ENCODE peak calls at places on chromosomes 16 and 17, in ten cellular contexts. W, G, X, H, J, V, P, N, U and F are unnamed samples. For H3K36me3, the result is how much of the 10 kb centered on the place peaks cover.

GRCh38 chr17:77504652-77505459 is 364.1 kb downstream of the SEC14L1 start:
- DNase-seq in W (no peak), G (no peak), X (no peak), H (no peak), J (peak), V (no peak), P (no peak), N (no peak), U (no peak), F (peak)

GRCh38 chr16:55368205-55368604 is 44.2 kb downstream of the IRX6 start:
- DNase-seq in W (no peak), G (no peak), X (no peak), H (no peak), J (no peak), V (no peak), P (no peak), N (no peak), U (no peak), F (no peak)

GRCh38 chr17:17935321-17936271 is 36.6 kb downstream of the TOM1L2 start:
- DNase-seq in W (no peak), G (no peak), X (no peak), H (no peak), J (no peak), V (no peak), P (no peak), N (no peak), U (no peak), F (peak)

GRCh38 chr17:48207776-48208175 is 100.2 kb downstream of the SNX11 start:
- DNase-seq in W (no peak), G (no peak), X (no peak), H (no peak), J (no peak), V (no peak), P (no peak), N (no peak), U (no peak), F (no peak)

GRCh38 chr17:82536220-82537201 is 17.0 kb downstream of the FOXK2 start:
- DNase-seq in W (peak), G (no peak), X (peak), H (no peak), J (peak), V (no peak), P (no peak), N (peak), U (peak), F (no peak)

GRCh38 chr16:29688172-29688571 is 9.2 kb downstream of the QPRT start:
- DNase-seq in W (no peak), G (no peak), X (no peak), H (no peak), J (no peak), V (no peak), P (no peak), N (no peak), U (no peak), F (no peak)

GRCh38 chr17:14052886-14053615 is 16.3 kb upstream of the COX10 start:
- DNase-seq in W (no peak), G (no peak), X (no peak), H (no peak), J (no peak), V (no peak), P (no peak), N (no peak), U (no peak), F (no peak)

GRCh38 chr16:84158455-84158854 is 13.3 kb downstream of the DNAAF1 start:
- DNase-seq in W (no peak), G (no peak), X (no peak), H (no peak), J (no peak), V (no peak), P (no peak), N (no peak), U (no peak), F (no peak)

GRCh38 chr17:17890773-17891759 is 54.3 kb upstream of the SREBF1 start:
- DNase-seq in W (peak), G (no peak), X (peak), H (no peak), J (peak), V (peak), P (no peak), N (peak), U (peak), F (peak)

GRCh38 chr16:8376430-8376829 is 213.9 kb downstream of the TMEM114 start:
- DNase-seq in W (no peak), G (no peak), X (no peak), H (no peak), J (no peak), V (no peak), P (no peak), N (no peak), U (no peak), F (no peak)

GRCh38 chr17:73492802-73493139 is 151.5 kb downstream of the SDK2 start:
- DNase-seq in W (no peak), G (no peak), X (no peak), H (no peak), J (no peak), V (no peak), P (no peak), N (no peak), U (no peak), F (no peak)

GRCh38 chr16:72424776-72425175 is 252.8 kb upstream of the PMFBP1 start:
- DNase-seq in W (no peak), G (no peak), X (no peak), H (no peak), J (no peak), V (no peak), P (no peak), N (no peak), U (no peak), F (no peak)

GRCh38 chr16:25823891-25824290 is 132.1 kb downstream of the HS3ST4 start:
- DNase-seq in W (no peak), G (no peak), X (no peak), H (no peak), J (no peak), V (no peak), P (no peak), N (no peak), U (no peak), F (no peak)

GRCh38 chr17:78853926-78854394 is 13.3 kb upstream of the USP36 start:
- DNase-seq in W (no peak), G (no peak), X (no peak), H (no peak), J (no peak), V (no peak), P (no peak), N (no peak), U (no peak), F (peak)

GRCh38 chr17:48060249-48060648 is 12.1 kb downstream of the NFE2L1 start:
- DNase-seq in W (no peak), G (no peak), X (no peak), H (no peak), J (no peak), V (no peak), P (no peak), N (no peak), U (no peak), F (no peak)

GRCh38 chr17:57332501-57332900 is 76.2 kb downstream of the MSI2 start:
- DNase-seq in W (no peak), G (no peak), X (no peak), H (no peak), J (no peak), V (no peak), P (no peak), N (no peak), U (no peak), F (no peak)

GRCh38 chr16:49674255-49674980 is 181.5 kb downstream of the ZNF423 start:
- DNase-seq in W (no peak), G (no peak), X (no peak), H (no peak), J (no peak), V (no peak), P (no peak), N (no peak), U (no peak), F (no peak)

GRCh38 chr17:77753691-77754265 is 204.7 kb upstream of the TNRC6C start:
- DNase-seq in W (no peak), G (no peak), X (no peak), H (no peak), J (no peak), V (no peak), P (no peak), N (no peak), U (no peak), F (no peak)

GRCh38 chr17:45363498-45363897 is 46.7 kb upstream of the MAP3K14 start:
- DNase-seq in W (no peak), G (no peak), X (no peak), H (no peak), J (no peak), V (no peak), P (no peak), N (no peak), U (no peak), F (no peak)

GRCh38 chr17:48611213-48611612 is 396 bp upstream of the HOXB7 start:
- DNase-seq in W (no peak), G (no peak), X (no peak), H (no peak), J (no peak), V (peak), P (no peak), N (no peak), U (no peak), F (no peak)

GRCh38 chr17:65698381-65699061 is 137.1 kb upstream of the AXIN2 start:
- DNase-seq in W (no peak), G (no peak), X (no peak), H (no peak), J (no peak), V (no peak), P (no peak), N (no peak), U (no peak), F (no peak)

GRCh38 chr17:36629252-36629847 is 28.0 kb downstream of the MRM1 start:
- DNase-seq in W (peak), G (peak), X (peak), H (peak), J (peak), V (peak), P (peak), N (peak), U (peak), F (peak)

GRCh38 chr17:64196626-64197025 is 66.4 kb downstream of the TEX2 start:
- DNase-seq in W (no peak), G (no peak), X (no peak), H (no peak), J (no peak), V (no peak), P (no peak), N (no peak), U (no peak), F (no peak)

GRCh38 chr16:65515193-65515592 is 393.3 kb upstream of the CDH11 start:
- DNase-seq in W (no peak), G (no peak), X (no peak), H (no peak), J (no peak), V (no peak), P (no peak), N (no peak), U (no peak), F (no peak)

GRCh38 chr16:80570106-80570478 is 29.3 kb downstream of the DYNLRB2 start:
- DNase-seq in W (no peak), G (no peak), X (no peak), H (no peak), J (no peak), V (no peak), P (no peak), N (no peak), U (no peak), F (no peak)

GRCh38 chr16:88478115-88478514 is 25.0 kb downstream of the ZFPM1 start:
- DNase-seq in W (no peak), G (no peak), X (no peak), H (no peak), J (no peak), V (no peak), P (no peak), N (no peak), U (no peak), F (no peak)

GRCh38 chr16:86347090-86347489 is 163.2 kb upstream of the FOXF1 start:
- DNase-seq in W (no peak), G (no peak), X (no peak), H (no peak), J (no peak), V (no peak), P (no peak), N (no peak), U (no peak), F (no peak)

GRCh38 chr17:17025621-17026020 is 16.6 kb upstream of the MPRIP start:
- DNase-seq in W (no peak), G (no peak), X (no peak), H (no peak), J (no peak), V (peak), P (no peak), N (peak), U (no peak), F (no peak)

GRCh38 chr16:7083086-7083485 is 249.6 kb upstream of the RBFOX1 start:
- DNase-seq in W (no peak), G (no peak), X (no peak), H (no peak), J (no peak), V (no peak), P (no peak), N (no peak), U (no peak), F (no peak)

GRCh38 chr17:42797067-42798007 is 1.2 kb downstream of the COA3 start:
- DNase-seq in W (no peak), G (no peak), X (no peak), H (no peak), J (no peak), V (no peak), P (no peak), N (peak), U (no peak), F (no peak)

GRCh38 chr16:29810699-29811169 is 1.3 kb upstream of the PRRT2 start:
- DNase-seq in W (no peak), G (no peak), X (no peak), H (no peak), J (no peak), V (no peak), P (no peak), N (no peak), U (no peak), F (no peak)

GRCh38 chr16:24845726-24846547 is at the start of gene SLC5A11:
- DNase-seq in W (no peak), G (no peak), X (no peak), H (no peak), J (no peak), V (peak), P (no peak), N (no peak), U (no peak), F (no peak)

GRCh38 chr17:8873801-8874715 is 6.6 kb upstream of the PIK3R6 start:
- DNase-seq in W (no peak), G (no peak), X (no peak), H (no peak), J (no peak), V (no peak), P (no peak), N (no peak), U (no peak), F (no peak)

GRCh38 chr17:81365148-81365600 is 30.1 kb upstream of the BAHCC1 start:
- DNase-seq in W (no peak), G (no peak), X (peak), H (peak), J (no peak), V (peak), P (no peak), N (peak), U (no peak), F (peak)

GRCh38 chr16:16141784-16142396 is 81.4 kb downstream of the ABCC6 start:
- DNase-seq in W (no peak), G (no peak), X (no peak), H (no peak), J (no peak), V (peak), P (no peak), N (no peak), U (no peak), F (no peak)

GRCh38 chr16:28163699-28164584 is 47.8 kb downstream of the XPO6 start:
- DNase-seq in W (peak), G (no peak), X (no peak), H (no peak), J (no peak), V (no peak), P (no peak), N (no peak), U (no peak), F (no peak)
- H3K36me3 ChIP-seq in W (under half), G (under half), X (under half), H (half or more), J (under half), V (under half), P (under half), N (under half), U (under half), F (under half)

DNA sequence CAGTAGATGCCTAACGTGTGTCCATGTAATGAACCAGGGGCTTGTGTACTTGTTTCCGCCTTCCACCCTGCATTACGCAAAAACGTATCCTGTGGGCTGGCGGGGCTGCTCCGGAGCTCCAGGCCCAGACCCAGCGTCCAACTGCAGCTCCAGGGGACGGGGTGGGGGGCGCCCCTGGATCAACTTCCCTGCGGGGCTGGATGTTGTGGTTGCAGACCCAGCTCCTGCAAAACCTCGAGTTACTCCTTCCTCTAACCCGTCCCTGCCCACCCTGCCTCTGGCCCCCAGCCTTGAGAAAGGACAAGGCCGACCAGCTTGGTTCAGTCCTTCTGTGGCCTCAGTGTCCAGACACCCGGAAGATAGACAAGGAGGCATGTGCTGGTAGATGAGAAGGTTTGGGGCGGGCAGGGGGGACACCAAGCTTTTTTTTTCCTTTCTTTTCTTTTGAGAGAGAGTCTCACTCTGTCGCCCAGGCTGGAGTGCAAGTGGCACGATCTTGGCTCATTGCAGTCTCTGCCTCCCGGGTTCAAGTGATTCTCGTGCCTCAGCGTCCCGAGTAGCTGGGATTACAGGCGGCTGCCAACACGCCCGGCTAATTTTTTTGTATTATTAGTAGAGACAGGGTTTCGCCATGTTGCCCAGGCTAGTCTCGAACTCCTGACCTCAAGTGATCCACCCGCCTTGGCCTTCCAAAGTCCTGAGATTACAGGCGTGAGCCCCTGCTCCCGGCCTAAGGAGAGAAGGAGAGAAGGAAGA is 731 bp upstream of the EXOC7 start:
- DNase-seq in W (no peak), G (no peak), X (no peak), H (no peak), J (no peak), V (no peak), P (no peak), N (no peak), U (no peak), F (no peak)
- H3K4me3 ChIP-seq in W (peak), G (peak), X (peak), H (peak), J (peak), V (peak), P (peak), N (no peak), U (peak), F (peak)

DNA sequence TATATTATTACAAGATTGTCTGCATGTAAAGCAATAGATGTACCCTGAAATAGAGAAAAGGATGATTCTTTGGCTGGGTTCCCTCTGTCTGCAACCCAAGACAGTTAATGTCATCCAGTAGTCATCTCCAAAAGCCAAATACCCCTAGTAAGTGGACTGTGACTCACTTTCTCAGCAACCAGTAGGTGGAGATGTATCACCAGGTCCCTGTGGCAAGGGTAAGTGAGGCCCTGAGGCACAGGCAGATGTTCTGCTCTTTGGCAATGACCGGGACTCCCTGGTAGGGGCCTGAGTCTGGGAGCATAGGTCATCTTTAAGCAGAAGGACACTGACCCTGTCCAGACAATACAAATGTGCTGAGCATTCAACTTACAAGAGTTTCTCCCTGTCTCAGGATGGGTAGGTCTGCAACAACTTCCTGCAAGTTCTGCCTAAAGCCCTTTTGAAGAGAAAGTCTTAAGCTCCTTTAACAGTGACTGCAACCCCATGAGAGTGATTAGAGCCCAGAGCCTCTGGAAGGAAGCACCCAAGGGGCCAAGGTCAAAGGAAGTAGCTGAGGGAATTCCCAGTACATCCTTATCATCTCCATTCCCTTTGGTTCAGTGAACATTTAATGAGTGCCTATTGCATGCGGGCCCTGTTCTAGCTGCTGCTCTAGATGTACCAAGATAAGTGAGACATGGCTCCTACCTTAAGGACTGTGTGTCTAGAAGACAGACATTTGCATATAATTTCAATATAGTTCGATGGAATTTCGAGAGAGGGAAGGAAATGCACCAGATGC is 31.9 kb downstream of the PMP22 start:
- DNase-seq in W (no peak), G (no peak), X (no peak), H (no peak), J (no peak), V (no peak), P (no peak), N (no peak), U (peak), F (peak)
- H3K36me3 ChIP-seq in W (under half), G (half or more), X (under half), H (half or more), J (under half), V (under half), P (under half), N (under half), U (half or more), F (under half)

DNA sequence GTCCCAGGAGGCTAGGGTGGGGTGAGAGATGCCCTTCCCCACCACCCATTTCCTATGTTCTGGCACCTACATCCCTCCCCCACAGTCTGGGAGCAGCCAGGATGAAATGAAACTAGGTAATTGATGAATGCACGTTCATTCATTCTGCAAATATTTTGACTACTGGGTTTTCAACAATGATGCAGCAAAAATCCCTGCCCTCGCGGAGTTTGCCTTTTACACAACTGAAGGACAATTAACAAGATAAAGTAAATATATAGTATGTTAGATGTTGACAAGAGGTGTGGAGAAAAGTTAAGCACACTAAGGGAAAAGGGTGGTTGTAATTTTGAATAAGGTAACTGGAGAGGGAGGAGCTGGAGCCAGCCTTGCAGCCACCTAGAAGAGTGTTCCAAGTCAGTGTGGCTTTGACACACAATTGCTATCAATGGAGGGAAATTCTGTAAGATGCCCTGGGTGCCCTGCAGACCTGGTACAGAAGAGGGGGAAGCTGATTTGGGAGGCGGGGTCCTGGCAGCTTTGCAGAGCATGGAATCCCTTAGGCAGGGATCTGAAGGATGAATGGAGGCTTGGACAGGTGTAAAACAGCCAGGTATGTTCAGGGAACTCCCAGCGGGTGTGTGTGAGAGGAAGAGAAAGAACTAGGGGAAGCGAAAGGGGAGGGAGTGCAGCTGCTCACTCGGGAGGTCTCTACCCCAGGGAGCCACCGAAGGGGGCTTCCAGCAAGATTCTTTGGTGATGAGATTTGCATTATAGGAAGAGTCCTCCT is 2.5 kb downstream of the TMEM92 start:
- DNase-seq in W (no peak), G (no peak), X (no peak), H (no peak), J (no peak), V (peak), P (no peak), N (no peak), U (no peak), F (peak)
- H3K4me3 ChIP-seq in W (no peak), G (no peak), X (no peak), H (no peak), J (no peak), V (no peak), P (no peak), N (no peak), U (no peak), F (no peak)